ENCODE peak calls at places on chromosomes 2 and 18, in six cellular contexts. L is OCI-LY7, E is endothelial cell, H is nephron progenitor cell, A is kidney epithelial cell, Y is A549. N is an unnamed sample.

GRCh38 chr2:203450571-203450970 is 84.5 kb downstream of the RAPH1 start:
- DNase-seq in H (no peak), Y (no peak), L (no peak), E (no peak), A (no peak), N (no peak)

GRCh38 chr2:130156624-130157004 is 11.7 kb upstream of the CCDC74B start:
- DNase-seq in H (no peak), E (no peak), A (no peak), Y (no peak), L (no peak), N (no peak)

GRCh38 chr2:85648619-85649018 is 19.4 kb downstream of the SFTPB start:
- DNase-seq in L (peak; percentile 32), Y (peak; percentile 76), H (no peak), E (peak; percentile 49), A (no peak), N (no peak)

GRCh38 chr2:191638079-191638801 is 39.7 kb upstream of the NABP1 start:
- DNase-seq in H (no peak), L (no peak), E (no peak), Y (no peak), A (no peak), N (no peak)

GRCh38 chr2:47230418-47230817 is 75.3 kb upstream of the STPG4 start:
- DNase-seq in Y (no peak), H (no peak), E (no peak), L (no peak), A (no peak), N (no peak)

GRCh38 chr2:219578811-219579210 is 6.7 kb downstream of the INHA start:
- DNase-seq in A (no peak), L (no peak), Y (no peak), H (no peak), E (no peak), N (no peak)

GRCh38 chr2:106269591-106270291 is 75.6 kb upstream of the UXS1 start:
- DNase-seq in A (no peak), Y (peak; percentile 6), E (no peak), L (no peak), H (no peak), N (no peak)

GRCh38 chr2:23495661-23496114 is 110.7 kb downstream of the KLHL29 start:
- DNase-seq in A (no peak), E (no peak), H (no peak), Y (no peak), L (no peak), N (peak; percentile 75)

GRCh38 chr2:224802407-224802806 is 86.2 kb upstream of the CCDC195 start:
- DNase-seq in L (no peak), A (peak; percentile 39), E (no peak), Y (no peak), H (no peak), N (no peak)

GRCh38 chr2:212940816-212941215 is 210.6 kb downstream of the IKZF2 start:
- DNase-seq in E (no peak), Y (no peak), A (peak; percentile 54), L (no peak), H (peak; percentile 27), N (no peak)

GRCh38 chr2:44063007-44063406 is 67.2 kb upstream of the LRPPRC start:
- DNase-seq in H (no peak), L (no peak), A (no peak), E (no peak), Y (no peak), N (no peak)

GRCh38 chr2:26607698-26608097 is 33.5 kb downstream of the CIB4 start:
- DNase-seq in A (no peak), E (peak; percentile 1), H (no peak), Y (no peak), L (no peak), N (no peak)

GRCh38 chr18:4284528-4284927 is 170.6 kb downstream of the DLGAP1 start:
- DNase-seq in E (no peak), Y (no peak), H (no peak), A (no peak), L (no peak), N (no peak)

GRCh38 chr2:234846589-234847363 is 105.0 kb upstream of the SH3BP4 start:
- DNase-seq in Y (no peak), A (no peak), L (no peak), H (no peak), E (no peak), N (no peak)

GRCh38 chr18:77105021-77105420 is 27.6 kb downstream of the MBP start:
- DNase-seq in A (no peak), E (no peak), L (no peak), Y (no peak), H (no peak), N (no peak)

GRCh38 chr2:238238311-238238765 is 1.5 kb downstream of the HES6 start:
- DNase-seq in A (no peak), E (no peak), L (no peak), Y (no peak), H (no peak), N (no peak)

GRCh38 chr2:31729442-31730092 is 148.8 kb upstream of the SRD5A2 start:
- DNase-seq in H (no peak), Y (peak; percentile 13), L (peak; percentile 43), A (no peak), E (no peak), N (no peak)

GRCh38 chr2:160087854-160088745 is 25.7 kb upstream of the PLA2R1 start:
- DNase-seq in Y (peak; percentile 35), E (no peak), A (no peak), L (peak; percentile 50), H (peak; percentile 12), N (no peak)

GRCh38 chr2:6958616-6959235 is 41.5 kb downstream of the RNF144A start:
- DNase-seq in E (no peak), H (no peak), L (no peak), Y (no peak), A (no peak), N (no peak)

GRCh38 chr2:208586516-208586915 is 179.9 kb downstream of the PTH2R start:
- DNase-seq in Y (no peak), H (no peak), E (no peak), L (no peak), A (no peak), N (no peak)

GRCh38 chr18:23826850-23827620 is 137.8 kb downstream of the LAMA3 start:
- DNase-seq in H (no peak), A (no peak), E (no peak), Y (no peak), L (no peak), N (no peak)

GRCh38 chr2:174247474-174248186 is 702 bp downstream of the OLA1 start:
- DNase-seq in H (no peak), Y (peak; percentile 25), L (peak; percentile 41), E (peak; percentile 40), A (no peak), N (no peak)

GRCh38 chr2:3598912-3599854 is 4.3 kb downstream of the COLEC11 start:
- DNase-seq in A (no peak), H (no peak), Y (no peak), E (no peak), L (no peak), N (no peak)

GRCh38 chr18:77102246-77103040 is 30.1 kb downstream of the MBP start:
- DNase-seq in H (no peak), L (peak; percentile 58), E (no peak), A (no peak), Y (no peak), N (no peak)

GRCh38 chr2:38145226-38145625 is 69.3 kb upstream of the CYP1B1 start:
- DNase-seq in A (no peak), Y (no peak), E (no peak), H (no peak), L (no peak), N (no peak)

GRCh38 chr2:191115391-191115790 is 35.4 kb downstream of the STAT4 start:
- DNase-seq in L (no peak), Y (no peak), A (peak; percentile 23), H (no peak), E (no peak), N (no peak)

GRCh38 chr2:12457831-12458230 is 258.9 kb upstream of the TRIB2 start:
- DNase-seq in L (no peak), A (no peak), Y (no peak), E (no peak), H (no peak), N (no peak)

GRCh38 chr2:18552351-18553077 is 7.9 kb downstream of the RDH14 start:
- DNase-seq in Y (no peak), E (no peak), L (no peak), A (no peak), H (no peak), N (no peak)

GRCh38 chr2:233700028-233700635 is 7.4 kb downstream of the UGT1A6 start:
- DNase-seq in Y (peak; percentile 61), E (no peak), L (no peak), A (peak; percentile 57), H (no peak), N (no peak)

GRCh38 chr2:216216951-216217903 is 108.1 kb downstream of the XRCC5 start:
- DNase-seq in H (no peak), A (no peak), Y (no peak), E (no peak), L (peak; percentile 23), N (no peak)

GRCh38 chr2:216219866-216220265 is 110.7 kb downstream of the XRCC5 start:
- DNase-seq in A (no peak), Y (no peak), E (no peak), H (no peak), L (no peak), N (no peak)

GRCh38 chr2:216217904-216218260 is 108.7 kb downstream of the XRCC5 start:
- DNase-seq in H (no peak), E (no peak), L (no peak), A (no peak), Y (no peak), N (no peak)

GRCh38 chr2:216214768-216215167 is 105.6 kb downstream of the XRCC5 start:
- DNase-seq in Y (no peak), H (no peak), L (no peak), E (no peak), A (no peak), N (no peak)

GRCh38 chr2:216215991-216216390 is 106.8 kb downstream of the XRCC5 start:
- DNase-seq in H (no peak), Y (peak; percentile 28), L (peak; percentile 45), A (no peak), E (no peak), N (no peak)
- TF ChIP-seq CTCF in H (no peak), Y (peak; percentile 18), L (peak; percentile 72), A (peak; percentile 55), E (peak; percentile 67), N (no peak)

GRCh38 chr18:22346342-22346967 is 71.3 kb downstream of the CTAGE1 start:
- DNase-seq in E (no peak), H (no peak), A (peak; percentile 42), L (no peak), Y (no peak), N (no peak)
- TF ChIP-seq CTCF in E (no peak), H (no peak), A (no peak), L (no peak), Y (no peak), N (no peak)

GRCh38 chr2:29664578-29664977 is 256.8 kb downstream of the ALK start:
- DNase-seq in E (no peak), A (no peak), Y (no peak), H (no peak), L (no peak), N (no peak)
- TF ChIP-seq CTCF in E (no peak), A (no peak), Y (no peak), H (no peak), L (no peak), N (no peak)

DNA sequence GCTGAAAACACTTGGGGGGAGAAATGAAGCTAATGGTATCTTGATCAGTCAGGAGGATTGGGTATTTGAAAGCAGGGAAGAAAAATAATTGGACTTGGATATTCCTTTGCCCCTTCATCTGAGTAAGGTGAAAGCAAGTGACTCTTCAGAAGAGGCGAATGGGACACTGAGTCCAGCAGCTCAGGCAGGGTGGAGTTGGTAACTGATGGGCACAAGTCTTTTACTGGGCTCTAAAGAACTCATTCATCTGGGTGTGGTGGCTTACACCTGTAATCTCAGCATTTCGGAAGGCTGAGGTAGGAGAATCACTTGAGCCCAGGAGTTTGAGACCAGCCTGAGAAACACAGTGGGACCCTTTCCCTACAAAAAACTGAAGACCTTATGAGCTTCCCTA is 11.2 kb downstream of the CFLAR start:
- DNase-seq in L (peak; percentile 18), A (no peak), H (no peak), E (no peak), Y (no peak), N (no peak)
- TF ChIP-seq CTCF in L (no peak), A (no peak), H (no peak), E (no peak), Y (no peak), N (no peak)